ENCODE peak calls at places on chromosome 18, in ten cellular contexts. J is frontal cortex, U is NCI-H82, E is HEK293T, B is EL, S is astrocyte, X is lung, W is endothelial cell, O is tibial nerve, P is mucosa of descending colon. D is an unnamed sample.

GRCh38 chr18:55407774-55408535 is 180.0 kb downstream of the TCF4 start:
- DNase-seq in J (no peak), U (no peak), E (no peak), B (no peak), S (no peak), X (no peak), W (no peak), O (no peak), P (no peak), D (no peak)

GRCh38 chr18:61957801-61958516 is 65.2 kb upstream of the RNF152 start:
- DNase-seq in J (no peak), U (no peak), E (no peak), B (peak), S (peak), X (no peak), W (no peak), O (no peak), P (no peak), D (no peak)

GRCh38 chr18:3261393-3262233 is at the start of gene MYL12B:
- DNase-seq in J (peak), U (peak), E (peak), B (peak), S (peak), X (peak), W (peak), O (peak), P (peak), D (no peak)

GRCh38 chr18:70132999-70133398 is 72.5 kb downstream of the RTTN start:
- DNase-seq in J (no peak), U (no peak), E (no peak), B (peak), S (peak), X (no peak), W (no peak), O (no peak), P (no peak), D (peak)

GRCh38 chr18:66682855-66683322 is 79.0 kb upstream of the CDH19 start:
- DNase-seq in J (peak), U (peak), E (no peak), B (no peak), S (peak), X (no peak), W (peak), O (peak), P (no peak), D (no peak)

GRCh38 chr18:12990128-12990485 is 1.1 kb upstream of the CEP192 start:
- DNase-seq in J (no peak), U (no peak), E (no peak), B (no peak), S (peak), X (no peak), W (no peak), O (no peak), P (no peak), D (no peak)

GRCh38 chr18:13246121-13246520 is 27.6 kb downstream of the LDLRAD4 start:
- DNase-seq in J (no peak), U (no peak), E (no peak), B (no peak), S (no peak), X (no peak), W (no peak), O (no peak), P (no peak), D (no peak)

GRCh38 chr18:48934708-48935432 is 15.9 kb downstream of the SMAD7 start:
- DNase-seq in J (no peak), U (no peak), E (no peak), B (no peak), S (no peak), X (no peak), W (no peak), O (peak), P (no peak), D (no peak)

GRCh38 chr18:34222396-34223163 is 2.1 kb downstream of the NOL4 start:
- DNase-seq in J (no peak), U (peak), E (peak), B (no peak), S (peak), X (no peak), W (peak), O (no peak), P (peak), D (no peak)

GRCh38 chr18:22219568-22220355 is 50.4 kb downstream of the GATA6 start:
- DNase-seq in J (no peak), U (peak), E (peak), B (no peak), S (no peak), X (no peak), W (no peak), O (no peak), P (no peak), D (no peak)

GRCh38 chr18:36831139-36831538 is 2.2 kb downstream of the KIAA1328 start:
- DNase-seq in J (no peak), U (no peak), E (no peak), B (peak), S (no peak), X (no peak), W (no peak), O (no peak), P (no peak), D (no peak)

GRCh38 chr18:75462178-75462832 is 34.8 kb upstream of the SMIM21 start:
- DNase-seq in J (no peak), U (no peak), E (no peak), B (no peak), S (no peak), X (no peak), W (no peak), O (no peak), P (no peak), D (no peak)

GRCh38 chr18:45166341-45167108 is 448.8 kb upstream of the SLC14A2 start:
- DNase-seq in J (no peak), U (no peak), E (no peak), B (peak), S (peak), X (no peak), W (no peak), O (no peak), P (peak), D (peak)